ENCODE peak calls at places on chromosome 17, in nine cellular contexts. P is ovary, H is omental fat pad, X is GM23338, D is fibroblast of villous mesenchyme, U is neural crest cell, E is Panc1, F is upper lobe of left lung, Y is GM13977. B is an unnamed sample.

GRCh38 chr17:9677411-9677810 is 32.1 kb downstream of the USP43 start:
- DNase-seq in H (no peak), D (no peak), E (no peak), Y (no peak), U (no peak), P (no peak), X (no peak), F (no peak), B (no peak)

GRCh38 chr17:57906910-57907309 is 48.3 kb downstream of the CUEDC1 start:
- DNase-seq in P (no peak), Y (no peak), H (no peak), F (no peak), X (peak; percentile 74), D (peak; percentile 19), U (peak; percentile 57), E (no peak), B (no peak)

GRCh38 chr17:31391496-31391949 is at the start of gene RAB11FIP4:
- DNase-seq in E (no peak), F (peak; percentile 85), H (no peak), P (no peak), D (peak; percentile 7), U (no peak), X (peak; percentile 63), Y (peak; percentile 64), B (no peak)

GRCh38 chr17:71409712-71410111 is 711.1 kb upstream of the SOX9 start:
- DNase-seq in F (no peak), D (peak; percentile 88), X (no peak), U (no peak), E (no peak), P (no peak), H (no peak), Y (no peak), B (no peak)

GRCh38 chr17:69763503-69763902 is 311.5 kb upstream of the KCNJ16 start:
- DNase-seq in H (no peak), F (no peak), Y (no peak), E (no peak), D (peak; percentile 27), P (no peak), X (no peak), U (no peak), B (no peak)

GRCh38 chr17:17205368-17206148 is 575 bp downstream of the PLD6 start:
- DNase-seq in Y (peak; percentile 88), F (peak; percentile 91), P (peak; percentile 69), U (no peak), E (no peak), H (peak; percentile 39), D (peak; percentile 54), X (peak; percentile 40), B (peak; percentile 89)

GRCh38 chr17:76240461-76241204 is at the start of gene RNF157:
- DNase-seq in U (peak; percentile 66), H (no peak), E (no peak), Y (peak; percentile 89), X (peak; percentile 89), F (peak; percentile 94), P (peak; percentile 66), D (peak; percentile 65), B (peak; percentile 81)

GRCh38 chr17:48997827-48998556 is 807 bp downstream of the IGF2BP1 start:
- DNase-seq in F (peak; percentile 83), U (peak; percentile 9), P (no peak), D (no peak), Y (no peak), E (no peak), X (peak; percentile 38), H (no peak), B (no peak)

GRCh38 chr17:7574176-7574953 is 5.1 kb upstream of the CD68 start:
- DNase-seq in X (no peak), F (no peak), P (no peak), Y (no peak), H (no peak), E (no peak), D (no peak), U (no peak), B (no peak)

GRCh38 chr17:50101346-50102163 is 6.4 kb downstream of the PDK2 start:
- DNase-seq in P (peak; percentile 82), U (no peak), Y (no peak), E (no peak), D (peak; percentile 67), F (peak; percentile 73), X (peak; percentile 39), H (no peak), B (no peak)

GRCh38 chr17:40560592-40561293 is 4.5 kb downstream of the CCR7 start:
- DNase-seq in H (no peak), E (no peak), X (no peak), Y (peak; percentile 81), U (no peak), F (no peak), D (peak; percentile 70), P (peak; percentile 37), B (peak; percentile 83)

GRCh38 chr17:36937001-36937960 is at the start of gene LHX1:
- DNase-seq in E (no peak), F (peak; percentile 69), X (peak; percentile 76), U (no peak), H (no peak), P (no peak), D (no peak), Y (peak; percentile 50), B (no peak)

GRCh38 chr17:42997390-42997983 is 732 bp upstream of the RPL27 start:
- DNase-seq in U (no peak), Y (no peak), X (no peak), D (no peak), P (no peak), H (no peak), F (no peak), E (no peak), B (no peak)

GRCh38 chr17:16417896-16418683 is 2.7 kb downstream of the TRPV2 start:
- DNase-seq in E (no peak), P (no peak), D (peak; percentile 48), U (no peak), F (peak; percentile 62), H (no peak), X (no peak), Y (no peak), B (no peak)

GRCh38 chr17:47785538-47786123 is 36.0 kb downstream of the OSBPL7 start:
- DNase-seq in U (peak; percentile 65), E (no peak), D (peak; percentile 44), Y (no peak), H (no peak), X (peak; percentile 74), F (no peak), P (no peak), B (peak; percentile 31)

GRCh38 chr17:27352481-27353460 is 58.9 kb downstream of the WSB1 start:
- DNase-seq in U (no peak), P (peak; percentile 38), F (no peak), E (no peak), H (no peak), X (no peak), Y (no peak), D (no peak), B (no peak)

GRCh38 chr17:67833134-67833533 is 7.8 kb downstream of the BPTF start:
- DNase-seq in E (no peak), P (no peak), D (no peak), X (no peak), F (no peak), H (no peak), Y (no peak), U (no peak), B (no peak)

GRCh38 chr17:67831268-67831667 is 6.0 kb downstream of the BPTF start:
- DNase-seq in E (no peak), H (no peak), Y (no peak), U (no peak), D (no peak), X (no peak), F (no peak), P (no peak), B (no peak)

GRCh38 chr17:67836205-67836987 is 11.1 kb downstream of the BPTF start:
- DNase-seq in H (no peak), P (no peak), D (peak; percentile 30), U (no peak), E (no peak), F (no peak), Y (no peak), X (no peak), B (no peak)

GRCh38 chr17:67834634-67835033 is 9.3 kb downstream of the BPTF start:
- DNase-seq in D (no peak), F (no peak), Y (no peak), P (no peak), E (no peak), U (no peak), X (no peak), H (no peak), B (no peak)

GRCh38 chr17:67833946-67834631 is 8.8 kb downstream of the BPTF start:
- DNase-seq in P (no peak), X (peak; percentile 81), D (no peak), H (no peak), U (no peak), E (no peak), Y (no peak), F (no peak), B (no peak)
- TF ChIP-seq CTCF in P (no peak), X (peak; percentile 88), D (no peak), H (no peak), U (peak; percentile 35), E (peak; percentile 35), Y (peak; percentile 46), F (no peak), B (no peak)

GRCh38 chr17:4908301-4908700 is 5.4 kb upstream of the CHRNE start:
- DNase-seq in E (no peak), U (peak; percentile 38), H (no peak), X (peak; percentile 54), D (no peak), Y (no peak), F (no peak), P (no peak), B (no peak)
- TF ChIP-seq CTCF in E (no peak), U (no peak), H (no peak), X (no peak), D (no peak), Y (no peak), F (no peak), P (no peak), B (no peak)

GRCh38 chr17:80124351-80124981 is 22.5 kb downstream of the EIF4A3 start:
- DNase-seq in E (no peak), H (no peak), Y (peak; percentile 37), F (no peak), P (no peak), D (no peak), X (peak; percentile 84), U (peak; percentile 40), B (no peak)
- TF ChIP-seq CTCF in E (peak; percentile 34), H (no peak), Y (peak; percentile 38), F (no peak), P (no peak), D (peak; percentile 56), X (peak; percentile 69), U (peak; percentile 63), B (peak; percentile 49)

DNA sequence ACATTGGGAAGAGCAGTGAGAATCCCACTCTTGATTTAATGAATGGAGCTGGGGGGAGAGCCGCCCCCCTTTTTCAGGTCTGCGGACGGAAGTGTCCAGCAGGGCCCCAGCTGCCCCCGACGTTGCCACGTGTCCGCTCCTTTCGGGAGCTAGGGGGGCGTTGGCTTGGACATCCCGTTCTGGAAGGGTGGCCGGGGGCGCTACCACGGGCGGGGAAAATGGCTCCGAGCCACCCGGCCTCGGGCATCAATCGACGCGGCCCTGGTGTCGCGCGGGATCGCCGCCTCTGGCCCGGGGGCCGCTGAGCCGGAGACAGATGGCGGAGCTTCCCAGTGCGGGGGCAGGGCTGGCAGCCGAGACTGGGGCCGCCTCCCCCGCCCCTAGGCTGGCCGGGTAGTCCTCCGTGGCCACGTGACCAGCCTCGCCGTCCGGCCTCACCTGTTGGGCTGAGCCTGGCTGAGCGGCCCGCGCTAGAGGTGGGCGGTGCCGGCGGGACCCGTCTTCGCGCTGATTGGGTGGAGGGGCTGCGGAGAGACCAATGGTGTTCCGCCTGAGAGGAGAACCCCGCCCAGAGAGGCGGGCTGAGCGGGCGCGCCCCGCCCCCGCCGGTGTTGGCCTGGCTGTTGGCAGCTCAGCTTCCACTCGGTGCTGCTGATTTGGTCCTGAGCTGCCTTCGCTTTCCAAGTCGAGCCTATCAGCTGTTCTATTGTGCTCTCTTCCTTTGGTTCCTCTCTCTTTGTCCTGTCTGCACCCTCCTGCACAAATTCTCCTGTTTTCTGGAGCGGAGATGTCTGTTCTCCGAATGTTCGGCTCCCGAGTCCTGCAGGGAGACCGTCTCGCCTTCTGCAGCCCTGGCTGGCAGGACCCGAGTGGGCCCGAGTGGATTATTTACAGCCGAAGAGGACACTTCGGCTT is 8.3 kb downstream of the HS3ST3B1 start:
- DNase-seq in P (peak; percentile 96), E (no peak), Y (peak; percentile 49), X (peak; percentile 98), D (peak; percentile 92), H (no peak), F (peak; percentile 97), U (peak; percentile 93), B (peak; percentile 82)
- TF ChIP-seq CTCF in P (peak; percentile 5), E (no peak), Y (no peak), X (no peak), D (no peak), H (no peak), F (no peak), U (no peak), B (no peak)